ENCODE peak calls at places on chromosomes 3 and 15, in eight cellular contexts. X, E, O, M, R, B, A and Z are unnamed samples. For H3K79me2, the result is how much of the 10 kb centered on the place peaks cover.

GRCh38 chr3:1963896-1964295 is 134.8 kb upstream of the CNTN4 start:
- DNase-seq in X (no peak), E (no peak), O (peak), M (no peak), R (no peak), B (no peak), A (no peak), Z (no peak)

GRCh38 chr15:55959744-55960143 is 33.7 kb downstream of the NEDD4 start:
- DNase-seq in X (no peak), E (no peak), O (no peak), M (no peak), R (no peak), B (no peak), A (no peak), Z (no peak)

GRCh38 chr3:159634414-159634813 is 354.2 kb upstream of the IL12A start:
- DNase-seq in X (no peak), E (no peak), O (no peak), M (peak), R (no peak), B (peak), A (no peak), Z (peak)

GRCh38 chr3:104564045-104564643 is 802.6 kb upstream of the ALCAM start:
- DNase-seq in X (peak), E (no peak), O (peak), M (peak), R (peak), B (peak), A (peak), Z (peak)

GRCh38 chr3:58143417-58144055 is 67.2 kb downstream of the DNASE1L3 start:
- DNase-seq in X (no peak), E (no peak), O (no peak), M (no peak), R (no peak), B (no peak), A (peak), Z (no peak)

GRCh38 chr3:152513301-152513960 is 244.7 kb downstream of the MBNL1 start:
- DNase-seq in X (no peak), E (no peak), O (no peak), M (no peak), R (no peak), B (no peak), A (no peak), Z (no peak)

GRCh38 chr3:13380991-13381390 is 39.1 kb downstream of the NUP210 start:
- DNase-seq in X (no peak), E (no peak), O (no peak), M (peak), R (no peak), B (no peak), A (no peak), Z (peak)

GRCh38 chr3:47612879-47613278 is 34.2 kb upstream of the CSPG5 start:
- DNase-seq in X (no peak), E (no peak), O (no peak), M (no peak), R (no peak), B (no peak), A (no peak), Z (no peak)

GRCh38 chr3:42651248-42652091 is 2.0 kb upstream of the ZBTB47 start:
- DNase-seq in X (no peak), E (no peak), O (no peak), M (peak), R (peak), B (peak), A (no peak), Z (peak)

GRCh38 chr15:58980351-58980939 is 7.0 kb upstream of the RNF111 start:
- DNase-seq in X (peak), E (no peak), O (peak), M (peak), R (no peak), B (peak), A (peak), Z (peak)

GRCh38 chr15:62953496-62953895 is 89.1 kb upstream of the TPM1 start:
- DNase-seq in X (no peak), E (no peak), O (no peak), M (no peak), R (no peak), B (no peak), A (no peak), Z (no peak)

GRCh38 chr15:26095710-26096330 is 232.7 kb upstream of the ATP10A start:
- DNase-seq in X (no peak), E (no peak), O (no peak), M (no peak), R (peak), B (peak), A (no peak), Z (peak)

GRCh38 chr3:45499529-45499928 is 95.0 kb upstream of the LIMD1 start:
- DNase-seq in X (peak), E (no peak), O (peak), M (peak), R (no peak), B (peak), A (peak), Z (peak)

GRCh38 chr3:161253711-161254110 is 32.6 kb downstream of the NMD3 start:
- DNase-seq in X (no peak), E (no peak), O (no peak), M (no peak), R (no peak), B (no peak), A (no peak), Z (no peak)

GRCh38 chr15:84598993-84599392 is 1.8 kb upstream of the ZSCAN2 start:
- DNase-seq in X (peak), E (no peak), O (peak), M (no peak), R (peak), B (peak), A (peak), Z (peak)

GRCh38 chr3:88000853-88001252 is 58.0 kb downstream of the CGGBP1 start:
- DNase-seq in X (no peak), E (no peak), O (no peak), M (peak), R (peak), B (no peak), A (no peak), Z (no peak)

GRCh38 chr3:138381413-138381901 is 33.1 kb downstream of the MRAS start:
- DNase-seq in X (no peak), E (no peak), O (no peak), M (no peak), R (no peak), B (no peak), A (no peak), Z (peak)

GRCh38 chr3:66712210-66712609 is 211.4 kb upstream of the LRIG1 start:
- DNase-seq in X (no peak), E (no peak), O (no peak), M (no peak), R (no peak), B (no peak), A (no peak), Z (no peak)

GRCh38 chr15:70439304-70439877 is 324.0 kb downstream of the UACA start:
- DNase-seq in X (no peak), E (no peak), O (no peak), M (no peak), R (no peak), B (no peak), A (no peak), Z (no peak)

GRCh38 chr3:113948015-113948917 is 453 bp downstream of the ZDHHC23 start:
- DNase-seq in X (peak), E (no peak), O (peak), M (peak), R (peak), B (peak), A (peak), Z (peak)

GRCh38 chr3:26280517-26280916 is 342.1 kb upstream of the LRRC3B start:
- DNase-seq in X (peak), E (no peak), O (no peak), M (no peak), R (no peak), B (no peak), A (no peak), Z (no peak)

GRCh38 chr15:81852826-81853225 is 193.0 kb downstream of the MEX3B start:
- DNase-seq in X (no peak), E (no peak), O (no peak), M (no peak), R (no peak), B (no peak), A (no peak), Z (peak)

GRCh38 chr3:114567774-114568173 is 273.9 kb downstream of the TIGIT start:
- DNase-seq in X (no peak), E (no peak), O (no peak), M (no peak), R (no peak), B (no peak), A (no peak), Z (no peak)

GRCh38 chr3:188400494-188401243 is 246.7 kb downstream of the LPP start:
- DNase-seq in X (no peak), E (peak), O (peak), M (no peak), R (no peak), B (no peak), A (no peak), Z (no peak)

GRCh38 chr3:84008623-84009022 is 950.2 kb upstream of the CADM2 start:
- DNase-seq in X (no peak), E (no peak), O (no peak), M (no peak), R (no peak), B (peak), A (no peak), Z (no peak)

GRCh38 chr3:14461748-14462324 is 59.4 kb downstream of the SLC6A6 start:
- DNase-seq in X (peak), E (no peak), O (peak), M (peak), R (peak), B (peak), A (peak), Z (peak)

DNA sequence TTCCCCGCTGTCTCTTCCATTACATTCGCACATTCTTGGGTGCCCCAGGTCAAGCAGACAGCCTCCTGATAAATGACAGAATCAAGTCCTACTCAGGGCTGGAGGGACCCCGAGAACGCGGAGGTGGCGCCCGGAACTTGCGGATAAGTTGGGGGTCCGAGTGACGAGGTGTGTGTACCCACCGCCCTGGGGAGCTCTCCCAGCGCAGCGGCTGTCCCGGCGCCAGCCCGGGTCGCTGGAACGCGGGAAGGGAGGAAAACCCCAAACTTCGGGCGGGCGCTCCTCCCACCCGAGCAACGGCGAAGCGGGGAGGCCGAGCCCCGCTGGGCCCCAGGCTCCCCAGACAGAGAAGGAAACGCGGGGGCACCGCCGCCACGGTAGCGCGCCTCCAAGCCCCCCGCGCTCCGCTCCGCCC is 550 bp downstream of the CLN6 start:
- DNase-seq in X (peak), E (no peak), O (no peak), M (peak), R (no peak), B (no peak), A (no peak), Z (peak)
- H3K79me2 ChIP-seq in X (half or more), E (half or more), O (half or more), M (half or more), R (under half), B (half or more), A (under half), Z (half or more)

GRCh38 chr15:64891546-64891945 is 20.2 kb upstream of the ANKDD1A start:
- DNase-seq in X (no peak), E (peak), O (no peak), M (no peak), R (no peak), B (no peak), A (no peak), Z (no peak)
- H2AFZ ChIP-seq in X (no peak), E (peak), O (peak), M (no peak), R (no peak), B (no peak), A (no peak), Z (no peak)

GRCh38 chr3:5168110-5168509 is 19.4 kb upstream of the EDEM1 start:
- DNase-seq in X (no peak), E (no peak), O (no peak), M (no peak), R (no peak), B (no peak), A (no peak), Z (no peak)

GRCh38 chr3:5166846-5167245 is 20.7 kb upstream of the EDEM1 start:
- DNase-seq in X (no peak), E (no peak), O (no peak), M (no peak), R (no peak), B (no peak), A (no peak), Z (no peak)

GRCh38 chr3:5162102-5162501 is 25.4 kb upstream of the EDEM1 start:
- DNase-seq in X (no peak), E (no peak), O (no peak), M (peak), R (no peak), B (peak), A (peak), Z (peak)

GRCh38 chr3:5160926-5161858 is 26.3 kb upstream of the EDEM1 start:
- DNase-seq in X (no peak), E (no peak), O (no peak), M (no peak), R (no peak), B (peak), A (no peak), Z (peak)

GRCh38 chr3:5165698-5166097 is 21.8 kb upstream of the EDEM1 start:
- DNase-seq in X (no peak), E (no peak), O (no peak), M (no peak), R (no peak), B (no peak), A (no peak), Z (no peak)
- H3K79me2 ChIP-seq in X (half or more), E (half or more), O (half or more), M (half or more), R (under half), B (half or more), A (half or more), Z (half or more)

GRCh38 chr3:108494862-108495531 is 15.4 kb downstream of the MYH15 start:
- DNase-seq in X (no peak), E (no peak), O (no peak), M (peak), R (no peak), B (no peak), A (no peak), Z (no peak)
- H2AFZ ChIP-seq in X (no peak), E (no peak), O (no peak), M (no peak), R (no peak), B (peak), A (no peak), Z (no peak)

GRCh38 chr3:149634072-149634471 is 23.8 kb downstream of the WWTR1 start:
- DNase-seq in X (no peak), E (no peak), O (no peak), M (no peak), R (no peak), B (no peak), A (no peak), Z (no peak)

GRCh38 chr3:149632225-149632624 is 25.6 kb downstream of the WWTR1 start:
- DNase-seq in X (no peak), E (no peak), O (no peak), M (no peak), R (no peak), B (no peak), A (no peak), Z (no peak)

GRCh38 chr3:149638401-149639092 is 19.3 kb downstream of the WWTR1 start:
- DNase-seq in X (no peak), E (no peak), O (no peak), M (peak), R (no peak), B (no peak), A (no peak), Z (peak)

GRCh38 chr3:149634573-149634972 is 23.3 kb downstream of the WWTR1 start:
- DNase-seq in X (no peak), E (no peak), O (no peak), M (peak), R (no peak), B (no peak), A (peak), Z (no peak)

DNA sequence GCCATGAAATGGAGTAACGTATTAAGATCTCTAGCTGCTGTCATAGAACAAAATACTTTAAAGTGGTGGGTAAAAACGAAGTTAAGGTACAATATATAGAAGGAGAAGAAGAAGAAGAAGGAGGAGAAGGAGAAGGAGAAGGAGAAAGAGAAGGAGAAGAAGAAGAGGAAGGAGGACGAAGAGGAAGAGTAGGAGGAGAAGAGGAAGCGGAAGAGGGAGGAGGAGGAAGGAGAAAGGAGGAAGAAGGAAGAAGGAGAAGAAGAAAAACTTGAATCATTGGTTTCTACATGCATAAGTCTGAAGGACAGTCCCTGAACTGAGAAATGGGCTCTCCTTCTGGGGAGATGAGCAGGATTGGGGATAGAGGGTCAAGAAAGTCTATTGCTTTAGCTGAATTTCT is 22.4 kb downstream of the WWTR1 start:
- DNase-seq in X (no peak), E (no peak), O (no peak), M (no peak), R (no peak), B (no peak), A (no peak), Z (no peak)
- H3K79me2 ChIP-seq in X (under half), E (under half), O (under half), M (half or more), R (under half), B (half or more), A (half or more), Z (half or more)

DNA sequence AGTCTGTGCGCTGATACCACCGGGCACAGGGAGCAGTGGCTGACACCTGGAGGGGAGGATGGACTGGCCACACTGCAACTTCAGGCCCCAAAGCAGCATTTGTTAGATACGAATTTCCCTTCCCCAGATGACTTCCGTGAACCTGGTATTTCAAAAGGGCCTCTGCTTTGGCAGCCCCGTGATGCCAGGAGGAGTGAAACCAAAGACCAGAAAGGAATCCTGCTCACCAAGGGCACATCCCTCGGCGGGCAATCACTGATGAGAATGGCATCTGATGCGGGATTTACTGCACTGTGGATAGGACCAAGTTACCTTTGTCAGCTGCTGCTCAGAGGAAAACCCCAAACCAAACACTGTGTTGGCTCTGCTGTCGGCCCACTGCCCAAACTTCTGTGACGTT is 65.5 kb downstream of the WHAMM start:
- DNase-seq in X (no peak), E (no peak), O (no peak), M (no peak), R (peak), B (no peak), A (no peak), Z (no peak)
- H2AFZ ChIP-seq in X (no peak), E (no peak), O (no peak), M (no peak), R (no peak), B (no peak), A (no peak), Z (peak)

GRCh38 chr3:129187857-129188256 is 4.2 kb upstream of the CNBP start:
- DNase-seq in X (no peak), E (no peak), O (peak), M (no peak), R (no peak), B (no peak), A (peak), Z (no peak)
- H3K79me2 ChIP-seq in X (under half), E (under half), O (under half), M (under half), R (under half), B (under half), A (under half), Z (under half)

GRCh38 chr3:125045194-125045593 is 10.6 kb downstream of the HEG1 start:
- DNase-seq in X (no peak), E (no peak), O (no peak), M (no peak), R (no peak), B (no peak), A (no peak), Z (peak)

GRCh38 chr3:125043599-125044151 is 12.1 kb downstream of the HEG1 start:
- DNase-seq in X (no peak), E (no peak), O (no peak), M (no peak), R (no peak), B (no peak), A (no peak), Z (peak)

GRCh38 chr3:125045965-125046364 is 9.8 kb downstream of the HEG1 start:
- DNase-seq in X (no peak), E (no peak), O (no peak), M (peak), R (no peak), B (peak), A (no peak), Z (peak)

GRCh38 chr3:125039897-125040175 is 16.0 kb downstream of the HEG1 start:
- DNase-seq in X (no peak), E (no peak), O (no peak), M (no peak), R (no peak), B (no peak), A (no peak), Z (no peak)

GRCh38 chr3:125042725-125043406 is 12.9 kb downstream of the HEG1 start:
- DNase-seq in X (no peak), E (no peak), O (no peak), M (peak), R (no peak), B (no peak), A (no peak), Z (peak)
- H2AFZ ChIP-seq in X (no peak), E (no peak), O (no peak), M (no peak), R (no peak), B (no peak), A (no peak), Z (no peak)

GRCh38 chr15:101310163-101310480 is 15.1 kb upstream of the SNRPA1 start:
- DNase-seq in X (no peak), E (no peak), O (no peak), M (peak), R (no peak), B (no peak), A (no peak), Z (no peak)

GRCh38 chr15:101309436-101310162 is 14.6 kb upstream of the SNRPA1 start:
- DNase-seq in X (no peak), E (no peak), O (no peak), M (peak), R (peak), B (no peak), A (no peak), Z (no peak)

GRCh38 chr15:101307897-101308603 is 13.0 kb upstream of the SNRPA1 start:
- DNase-seq in X (no peak), E (no peak), O (no peak), M (peak), R (no peak), B (no peak), A (no peak), Z (no peak)

GRCh38 chr15:101308604-101309435 is 13.8 kb upstream of the SNRPA1 start:
- DNase-seq in X (no peak), E (no peak), O (no peak), M (peak), R (no peak), B (no peak), A (no peak), Z (no peak)

DNA sequence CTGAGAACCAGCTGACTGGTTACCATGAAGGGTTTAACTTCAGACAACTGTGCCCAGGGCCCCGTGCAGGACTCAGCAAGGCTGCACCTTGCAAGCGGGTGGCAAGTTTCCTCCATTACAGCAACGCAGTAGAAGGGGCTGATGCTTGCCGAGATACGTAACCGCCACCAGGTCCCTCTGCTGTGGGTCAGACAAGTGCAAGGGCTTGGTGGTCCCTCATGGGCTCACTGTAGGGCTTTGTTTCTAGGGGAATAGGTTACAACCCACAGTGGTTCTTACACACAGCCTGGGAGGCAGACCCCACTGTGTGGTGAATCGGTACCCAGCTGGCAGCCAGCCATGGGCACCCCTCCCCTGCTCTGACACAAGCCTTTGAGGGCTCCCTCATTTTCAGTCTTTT is 15.5 kb upstream of the SNRPA1 start:
- DNase-seq in X (no peak), E (no peak), O (no peak), M (peak), R (no peak), B (no peak), A (no peak), Z (no peak)
- H3K79me2 ChIP-seq in X (under half), E (under half), O (under half), M (under half), R (under half), B (under half), A (under half), Z (under half)